ENCODE peak calls at places on chromosomes 12 and 14, in five cellular contexts. Y is body of pancreas, A is OCI-LY7, E is tibial artery, F is astrocyte of the spinal cord. L is an unnamed sample.

GRCh38 chr14:36973806-36974442 is 198.5 kb downstream of the SLC25A21 start:
- DNase-seq in Y (no peak), A (no peak), E (no peak), F (peak), L (no peak)

GRCh38 chr12:52531563-52532300 is 11.5 kb upstream of the KRT5 start:
- DNase-seq in Y (no peak), A (no peak), E (peak), F (no peak), L (no peak)

GRCh38 chr12:117404940-117405339 is 43.5 kb upstream of the NOS1 start:
- DNase-seq in Y (no peak), A (no peak), E (no peak), F (no peak), L (no peak)

GRCh38 chr14:103555559-103556337 is 6.7 kb downstream of the BAG5 start:
- DNase-seq in Y (no peak), A (no peak), E (no peak), F (no peak), L (no peak)

GRCh38 chr12:65779091-65779642 is 45.1 kb upstream of the HMGA2 start:
- DNase-seq in Y (no peak), A (no peak), E (no peak), F (peak), L (peak)

GRCh38 chr12:85568395-85569103 is 267.7 kb downstream of the RASSF9 start:
- DNase-seq in Y (peak), A (no peak), E (no peak), F (no peak), L (no peak)

GRCh38 chr12:49541911-49542505 is 3.2 kb downstream of the KCNH3 start:
- DNase-seq in Y (no peak), A (peak), E (no peak), F (no peak), L (no peak)

GRCh38 chr12:10395390-10395998 is 5.7 kb upstream of the KLRK1 start:
- DNase-seq in Y (peak), A (peak), E (peak), F (peak), L (peak)

GRCh38 chr12:31578632-31579031 is 12.3 kb downstream of the DENND5B start:
- DNase-seq in Y (peak), A (no peak), E (no peak), F (peak), L (peak)

GRCh38 chr12:43241971-43242370 is 310.0 kb downstream of the ADAMTS20 start:
- DNase-seq in Y (no peak), A (no peak), E (no peak), F (peak), L (peak)

GRCh38 chr12:57027011-57027804 is 10.9 kb upstream of the TAC3 start:
- DNase-seq in Y (no peak), A (no peak), E (no peak), F (no peak), L (no peak)